ENCODE peak calls at places on chromosomes 16 and 17, in nine cellular contexts. L, E, Q, H, U, A, G, P and N are unnamed samples.

GRCh38 chr16:30004424-30004776 is 6.4 kb downstream of the DOC2A start:
- DNase-seq in U (no peak), A (peak), H (no peak), Q (no peak), G (peak), P (no peak), L (peak), E (no peak), N (no peak)

GRCh38 chr16:577796-578195 is 8.0 kb downstream of the PIGQ start:
- DNase-seq in H (no peak), P (no peak), Q (no peak), A (no peak), L (no peak), U (no peak), E (no peak), G (no peak), N (no peak)

GRCh38 chr17:7839890-7840260 is 5.9 kb downstream of the KDM6B start:
- DNase-seq in U (no peak), L (no peak), G (no peak), H (no peak), Q (peak), P (no peak), E (peak), A (peak), N (no peak)

GRCh38 chr17:62187681-62188080 is 122.6 kb upstream of the MED13 start:
- DNase-seq in Q (no peak), P (no peak), H (no peak), L (no peak), U (no peak), E (no peak), A (no peak), G (no peak), N (peak)

GRCh38 chr17:70552230-70552981 is 383.1 kb downstream of the KCNJ2 start:
- DNase-seq in L (no peak), U (no peak), P (no peak), H (no peak), A (peak), Q (no peak), G (no peak), E (no peak), N (no peak)

GRCh38 chr16:48824271-48824670 is 214.3 kb upstream of the N4BP1 start:
- DNase-seq in P (no peak), Q (no peak), E (peak), H (no peak), A (no peak), L (no peak), G (no peak), U (no peak), N (no peak)

GRCh38 chr16:4306439-4307214 is 9.2 kb upstream of the GLIS2 start:
- DNase-seq in U (no peak), E (no peak), A (peak), H (no peak), G (no peak), L (peak), Q (no peak), P (no peak), N (no peak)

GRCh38 chr17:4788807-4789700 is at the start of gene GLTPD2:
- DNase-seq in P (no peak), G (no peak), A (peak), U (no peak), H (no peak), E (no peak), L (no peak), Q (peak), N (no peak)

GRCh38 chr16:64629622-64630021 is 492.2 kb downstream of the CDH11 start:
- DNase-seq in L (no peak), A (no peak), U (no peak), E (no peak), G (no peak), Q (no peak), H (no peak), P (no peak), N (no peak)

GRCh38 chr17:19271751-19272357 is 34.7 kb downstream of the EPN2 start:
- DNase-seq in A (no peak), E (no peak), G (no peak), H (no peak), L (no peak), U (peak), Q (no peak), P (no peak), N (no peak)

GRCh38 chr17:76121932-76122383 is 18.4 kb upstream of the EXOC7 start:
- DNase-seq in L (no peak), P (no peak), A (peak), G (no peak), Q (no peak), E (no peak), U (no peak), H (no peak), N (no peak)

GRCh38 chr17:8226536-8227237 is 16.3 kb upstream of the AURKB start:
- DNase-seq in Q (peak), L (peak), U (peak), G (peak), A (peak), H (peak), P (peak), E (peak), N (peak)

GRCh38 chr17:80529104-80529903 is 15.3 kb upstream of the RPTOR start:
- DNase-seq in U (no peak), A (peak), G (no peak), Q (no peak), H (no peak), E (no peak), P (no peak), L (no peak), N (no peak)

GRCh38 chr17:57916925-57917858 is 38.0 kb downstream of the CUEDC1 start:
- DNase-seq in A (no peak), L (no peak), G (peak), E (no peak), Q (no peak), P (no peak), U (peak), H (no peak), N (no peak)

GRCh38 chr16:57618306-57619132 is 9.9 kb upstream of the ADGRG1 start:
- DNase-seq in Q (peak), G (peak), H (no peak), P (no peak), E (peak), L (peak), A (peak), U (no peak), N (no peak)

GRCh38 chr16:7363397-7364053 is 30.9 kb downstream of the RBFOX1 start:
- DNase-seq in P (no peak), Q (no peak), H (no peak), A (no peak), G (no peak), U (no peak), L (no peak), E (no peak), N (no peak)

GRCh38 chr16:88533381-88533831 is 36.8 kb upstream of the ZC3H18 start:
- DNase-seq in E (no peak), H (no peak), A (no peak), U (peak), P (no peak), L (peak), Q (peak), G (peak), N (no peak)

GRCh38 chr17:81715872-81716673 is 4.0 kb downstream of the SLC25A10 start:
- DNase-seq in A (no peak), H (no peak), L (no peak), E (no peak), P (no peak), Q (no peak), G (peak), U (no peak), N (no peak)

GRCh38 chr16:1839554-1839953 is 12.5 kb downstream of the FAHD1 start:
- DNase-seq in E (no peak), L (no peak), Q (no peak), G (no peak), H (no peak), A (no peak), U (no peak), P (peak), N (no peak)

GRCh38 chr17:15885770-15886169 is 59.2 kb upstream of the ADORA2B start:
- DNase-seq in L (no peak), G (no peak), H (no peak), P (no peak), A (no peak), E (no peak), U (no peak), Q (no peak), N (no peak)

GRCh38 chr16:88630941-88631340 is 7.4 kb upstream of the IL17C start:
- DNase-seq in U (no peak), P (no peak), L (no peak), H (no peak), E (no peak), G (no peak), A (no peak), Q (no peak), N (no peak)

GRCh38 chr17:67364847-67365761 is 1.3 kb downstream of the PSMD12 start:
- DNase-seq in Q (no peak), H (no peak), U (no peak), E (no peak), L (no peak), G (no peak), A (no peak), P (peak), N (no peak)

GRCh38 chr16:25177831-25178688 is 38.7 kb upstream of the AQP8 start:
- DNase-seq in P (no peak), U (no peak), Q (peak), A (no peak), H (no peak), E (no peak), G (peak), L (no peak), N (no peak)

GRCh38 chr16:49924078-49924477 is 68.2 kb upstream of the ZNF423 start:
- DNase-seq in H (no peak), Q (no peak), P (no peak), L (no peak), A (peak), U (no peak), G (no peak), E (no peak), N (no peak)

GRCh38 chr17:19460695-19461094 is 49.7 kb downstream of the RNF112 start:
- DNase-seq in H (no peak), P (no peak), Q (no peak), E (peak), U (peak), L (peak), G (no peak), A (no peak), N (no peak)

GRCh38 chr16:27444015-27444414 is 42.0 kb downstream of the IL21R start:
- DNase-seq in Q (no peak), U (no peak), H (no peak), E (no peak), L (no peak), P (no peak), G (no peak), A (no peak), N (no peak)

GRCh38 chr17:10398352-10398751 is 23.4 kb downstream of the MYH8 start:
- DNase-seq in A (peak), L (no peak), P (no peak), Q (no peak), G (no peak), U (no peak), H (no peak), E (no peak), N (no peak)

GRCh38 chr16:81610144-81610842 is 165.7 kb downstream of the CMIP start:
- DNase-seq in A (no peak), U (peak), G (no peak), L (peak), P (peak), H (peak), E (peak), Q (peak), N (no peak)

GRCh38 chr16:13351651-13352217 is 450.3 kb downstream of the SHISA9 start:
- DNase-seq in L (no peak), E (no peak), U (no peak), P (no peak), H (no peak), G (no peak), A (no peak), Q (no peak), N (no peak)

GRCh38 chr16:75097941-75098897 is 18.4 kb downstream of the LDHD start:
- DNase-seq in U (no peak), P (no peak), H (no peak), Q (no peak), E (no peak), G (peak), A (peak), L (peak), N (no peak)

GRCh38 chr17:81106716-81107115 is 58.6 kb upstream of the PVALEF start:
- DNase-seq in U (no peak), P (peak), G (no peak), H (no peak), L (no peak), A (peak), Q (no peak), E (no peak), N (no peak)

GRCh38 chr17:28675980-28676379 is 14.0 kb downstream of the SUPT6H start:
- DNase-seq in L (no peak), A (peak), G (no peak), P (no peak), E (peak), H (no peak), U (no peak), Q (peak), N (no peak)

GRCh38 chr17:35161281-35161761 is 13.7 kb downstream of the UNC45B start:
- DNase-seq in U (no peak), G (no peak), E (no peak), L (no peak), H (no peak), Q (no peak), P (no peak), A (no peak), N (no peak)

GRCh38 chr16:10609410-10609774 is 29.0 kb upstream of the EMP2 start:
- DNase-seq in H (no peak), P (no peak), L (no peak), G (no peak), E (no peak), U (no peak), Q (no peak), A (no peak), N (peak)

GRCh38 chr16:75272097-75272548 is 20.7 kb upstream of the BCAR1 start:
- DNase-seq in H (no peak), P (no peak), L (peak), E (no peak), G (no peak), A (peak), Q (no peak), U (no peak), N (no peak)

GRCh38 chr16:48421741-48422140 is 36.5 kb upstream of the SIAH1 start:
- DNase-seq in A (no peak), P (no peak), E (no peak), Q (no peak), H (no peak), U (no peak), G (no peak), L (no peak), N (no peak)

GRCh38 chr16:2983706-2984136 is 3.5 kb upstream of the PKMYT1 start:
- DNase-seq in G (peak), P (peak), A (peak), E (peak), L (peak), U (peak), H (peak), Q (peak), N (no peak)

GRCh38 chr17:77857613-77858012 is 100.9 kb upstream of the TNRC6C start:
- DNase-seq in Q (no peak), U (no peak), G (no peak), A (no peak), P (no peak), E (no peak), H (no peak), L (peak), N (no peak)

GRCh38 chr17:59641799-59642484 is 22.2 kb downstream of the CLTC start:
- DNase-seq in Q (no peak), H (no peak), G (no peak), E (no peak), P (no peak), L (no peak), U (no peak), A (no peak), N (no peak)

GRCh38 chr17:59643159-59643857 is 23.6 kb downstream of the CLTC start:
- DNase-seq in E (no peak), H (no peak), L (no peak), P (no peak), U (no peak), Q (no peak), G (no peak), A (peak), N (peak)

GRCh38 chr17:59638553-59638952 is 18.9 kb downstream of the CLTC start:
- DNase-seq in L (no peak), G (no peak), E (no peak), U (no peak), H (no peak), P (no peak), A (peak), Q (no peak), N (no peak)

GRCh38 chr17:59647288-59647687 is 27.6 kb downstream of the CLTC start:
- DNase-seq in U (no peak), H (no peak), E (no peak), G (no peak), A (no peak), L (no peak), P (no peak), Q (no peak), N (no peak)

DNA sequence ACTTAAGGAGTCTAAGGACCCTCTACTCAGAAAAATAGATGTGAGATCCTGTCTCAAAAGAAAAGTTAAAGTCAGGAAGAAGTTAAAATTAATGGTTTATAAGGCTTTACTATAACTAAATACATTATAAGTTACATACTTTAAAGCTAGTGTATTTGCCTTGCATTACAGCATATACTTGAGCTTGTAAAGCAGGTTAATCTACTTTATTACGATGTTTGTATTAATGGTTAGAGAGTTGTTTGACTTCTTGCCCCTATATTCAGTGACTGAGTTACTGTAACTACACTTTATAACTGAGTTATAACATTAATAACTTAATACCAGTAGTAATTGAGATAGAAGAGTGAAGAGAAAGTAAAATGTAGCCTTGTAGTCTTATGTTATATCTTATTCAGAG is 22.8 kb downstream of the CLTC start:
- DNase-seq in G (no peak), H (no peak), A (no peak), E (no peak), U (no peak), L (no peak), P (no peak), Q (no peak), N (no peak)
- H3K4me3 ChIP-seq in G (no peak), H (no peak), A (no peak), E (no peak), U (no peak), L (no peak), P (no peak), Q (no peak), N (no peak)

DNA sequence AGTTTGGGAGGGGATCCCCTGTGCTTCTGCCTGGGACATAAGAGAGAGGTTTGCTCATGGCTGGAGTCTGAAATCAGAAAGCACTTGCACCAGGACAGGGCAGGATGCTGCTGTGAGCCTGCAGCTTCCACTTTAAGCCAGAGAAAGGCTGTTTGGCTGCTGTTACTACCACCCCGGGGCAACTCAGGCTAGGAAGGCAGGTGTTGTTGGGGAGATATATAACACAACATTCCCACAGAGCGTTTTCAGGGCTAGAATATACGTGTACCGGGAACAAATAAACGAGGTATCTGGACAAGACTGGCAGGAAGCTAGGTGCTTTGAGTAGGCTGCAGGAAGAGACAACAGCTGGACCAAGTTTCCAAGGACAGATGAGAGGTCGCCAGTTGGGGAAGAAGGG is 313.3 kb upstream of the CCL2 start:
- DNase-seq in U (no peak), A (no peak), P (no peak), G (no peak), Q (no peak), E (no peak), H (no peak), L (no peak), N (no peak)
- H3K4me3 ChIP-seq in U (no peak), A (no peak), P (no peak), G (no peak), Q (no peak), E (no peak), H (no peak), L (no peak), N (no peak)

GRCh38 chr17:17722081-17722905 is 41.0 kb downstream of the RAI1 start:
- DNase-seq in Q (no peak), U (no peak), L (no peak), A (peak), P (no peak), E (no peak), H (no peak), G (no peak), N (no peak)
- H3K4me3 ChIP-seq in Q (no peak), U (peak), L (no peak), A (peak), P (no peak), E (no peak), H (peak), G (no peak), N (peak)

GRCh38 chr17:73999246-73999645 is 204.2 kb upstream of the RPL38 start:
- DNase-seq in Q (no peak), G (no peak), H (no peak), P (no peak), U (no peak), A (no peak), L (no peak), E (no peak), N (no peak)

GRCh38 chr17:74002241-74002640 is 201.2 kb upstream of the RPL38 start:
- DNase-seq in Q (no peak), H (no peak), G (no peak), U (no peak), L (no peak), P (no peak), E (no peak), A (no peak), N (no peak)

DNA sequence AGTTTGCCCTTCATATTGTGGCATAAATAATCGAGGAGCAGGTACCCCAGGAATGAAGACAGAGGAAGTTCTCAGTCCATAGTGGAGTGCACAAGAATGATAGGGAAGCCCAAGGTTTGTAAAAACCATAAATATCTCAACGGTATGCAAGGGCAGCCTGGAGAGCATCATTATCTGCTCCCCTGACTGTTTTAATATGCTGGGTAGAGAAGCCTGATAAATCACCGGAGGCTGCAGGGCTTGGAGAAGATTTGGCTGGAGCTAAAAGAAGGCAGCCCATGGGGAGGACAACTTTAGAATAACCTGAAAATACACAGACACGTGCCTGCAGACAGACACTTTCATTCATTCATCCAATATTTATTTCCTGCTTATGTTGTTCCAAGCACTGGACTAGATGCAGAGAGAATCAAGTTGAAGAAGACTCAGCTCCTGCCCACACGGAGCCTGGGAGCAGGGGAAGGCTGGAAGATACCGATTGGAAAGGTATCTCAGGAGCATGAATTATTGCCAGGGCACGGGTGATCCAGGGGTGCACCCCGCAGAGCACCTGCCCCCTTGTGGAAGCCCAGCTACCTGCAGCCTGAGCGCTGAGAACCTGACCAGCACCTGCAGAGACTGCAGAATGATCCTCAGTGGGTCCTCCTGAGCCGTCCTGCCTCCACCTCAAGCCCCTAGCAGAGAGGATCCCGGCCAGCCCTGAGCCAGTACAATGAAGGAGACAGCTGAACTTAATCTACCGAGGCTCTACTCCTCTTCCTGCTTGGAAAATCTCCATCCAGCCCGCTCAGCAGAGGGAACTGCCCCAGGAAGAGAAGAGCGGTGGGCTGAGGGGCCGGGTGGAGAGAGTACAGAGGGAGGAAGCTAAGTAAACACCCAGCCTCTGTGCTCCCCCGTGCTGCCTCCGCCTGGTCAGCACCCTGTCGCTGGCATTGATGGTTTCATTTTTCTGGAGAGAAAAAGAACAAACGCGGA is 204.9 kb upstream of the RPL38 start:
- DNase-seq in L (no peak), U (no peak), Q (peak), E (no peak), H (no peak), P (no peak), A (peak), G (peak), N (no peak)
- H3K4me3 ChIP-seq in L (no peak), U (peak), Q (no peak), E (no peak), H (peak), P (no peak), A (no peak), G (no peak), N (no peak)